ENCODE peak calls at places on chromosome 1, in seven cellular contexts. One of them, this sample, is unnamed.

GRCh38 chr1:115317101-115318012 is 20.7 kb downstream of the NGF start:
- DNase-seq in glutamatergic neuron: peak
- DNase-seq in MCF 10A: no peak
- DNase-seq in germinal center: no peak
- DNase-seq in kidney epithelial cell: no peak
- DNase-seq in bronchial epithelial cell: peak
- DNase-seq in Ammon's horn: peak
- DNase-seq in this sample: no peak

GRCh38 chr1:159214149-159214760 is 9.6 kb downstream of the ACKR1 start:
- DNase-seq in glutamatergic neuron: peak
- DNase-seq in germinal center: peak
- DNase-seq in Ammon's horn: peak
- DNase-seq in kidney epithelial cell: no peak
- DNase-seq in MCF 10A: peak
- DNase-seq in bronchial epithelial cell: peak
- DNase-seq in this sample: peak

GRCh38 chr1:150364231-150365003 is 470 bp downstream of the RPRD2 start:
- DNase-seq in bronchial epithelial cell: peak
- DNase-seq in germinal center: peak
- DNase-seq in kidney epithelial cell: no peak
- DNase-seq in glutamatergic neuron: peak
- DNase-seq in MCF 10A: peak
- DNase-seq in Ammon's horn: peak
- DNase-seq in this sample: peak

GRCh38 chr1:43239484-43239883 is 30.3 kb upstream of the TMEM125 start:
- DNase-seq in germinal center: peak
- DNase-seq in Ammon's horn: no peak
- DNase-seq in kidney epithelial cell: no peak
- DNase-seq in bronchial epithelial cell: no peak
- DNase-seq in MCF 10A: no peak
- DNase-seq in glutamatergic neuron: no peak
- DNase-seq in this sample: no peak

GRCh38 chr1:223761416-223761815 is 49.1 kb downstream of the CAPN2 start:
- DNase-seq in germinal center: no peak
- DNase-seq in glutamatergic neuron: no peak
- DNase-seq in Ammon's horn: no peak
- DNase-seq in MCF 10A: no peak
- DNase-seq in bronchial epithelial cell: no peak
- DNase-seq in kidney epithelial cell: no peak
- DNase-seq in this sample: peak

GRCh38 chr1:222095606-222096475 is 354.0 kb upstream of the DUSP10 start:
- DNase-seq in Ammon's horn: no peak
- DNase-seq in glutamatergic neuron: peak
- DNase-seq in bronchial epithelial cell: peak
- DNase-seq in MCF 10A: peak
- DNase-seq in kidney epithelial cell: no peak
- DNase-seq in germinal center: peak
- DNase-seq in this sample: no peak

GRCh38 chr1:178341218-178341956 is 155.4 kb downstream of the CLEC20A start:
- DNase-seq in Ammon's horn: peak
- DNase-seq in glutamatergic neuron: peak
- DNase-seq in kidney epithelial cell: peak
- DNase-seq in germinal center: no peak
- DNase-seq in bronchial epithelial cell: peak
- DNase-seq in MCF 10A: peak
- DNase-seq in this sample: no peak

GRCh38 chr1:89598450-89599331 is 34.2 kb upstream of the LRRC8C start:
- DNase-seq in MCF 10A: peak
- DNase-seq in kidney epithelial cell: no peak
- DNase-seq in glutamatergic neuron: no peak
- DNase-seq in Ammon's horn: peak
- DNase-seq in bronchial epithelial cell: peak
- DNase-seq in germinal center: peak
- DNase-seq in this sample: no peak

GRCh38 chr1:1678581-1679380 is 13.8 kb downstream of the SLC35E2B start:
- DNase-seq in kidney epithelial cell: no peak
- DNase-seq in glutamatergic neuron: peak
- DNase-seq in germinal center: peak
- DNase-seq in MCF 10A: no peak
- DNase-seq in Ammon's horn: no peak
- DNase-seq in bronchial epithelial cell: no peak
- DNase-seq in this sample: peak

GRCh38 chr1:226596531-226597165 is 48.1 kb downstream of the STUM start:
- DNase-seq in MCF 10A: no peak
- DNase-seq in kidney epithelial cell: no peak
- DNase-seq in Ammon's horn: no peak
- DNase-seq in glutamatergic neuron: no peak
- DNase-seq in germinal center: no peak
- DNase-seq in bronchial epithelial cell: no peak
- DNase-seq in this sample: peak

GRCh38 chr1:182863940-182864339 is 24.8 kb downstream of the DHX9 start:
- DNase-seq in MCF 10A: no peak
- DNase-seq in Ammon's horn: no peak
- DNase-seq in germinal center: no peak
- DNase-seq in bronchial epithelial cell: no peak
- DNase-seq in kidney epithelial cell: no peak
- DNase-seq in glutamatergic neuron: no peak
- DNase-seq in this sample: no peak

GRCh38 chr1:114164840-114165543 is 11.3 kb upstream of the SYT6 start:
- DNase-seq in germinal center: no peak
- DNase-seq in glutamatergic neuron: no peak
- DNase-seq in bronchial epithelial cell: no peak
- DNase-seq in kidney epithelial cell: no peak
- DNase-seq in Ammon's horn: no peak
- DNase-seq in MCF 10A: no peak
- DNase-seq in this sample: no peak

GRCh38 chr1:12047120-12047876 is 15.8 kb upstream of the TNFRSF8 start:
- DNase-seq in bronchial epithelial cell: no peak
- DNase-seq in glutamatergic neuron: no peak
- DNase-seq in germinal center: no peak
- DNase-seq in kidney epithelial cell: no peak
- DNase-seq in Ammon's horn: no peak
- DNase-seq in MCF 10A: no peak
- DNase-seq in this sample: no peak

GRCh38 chr1:183776731-183777130 is 28.2 kb upstream of the RGL1 start:
- DNase-seq in kidney epithelial cell: no peak
- DNase-seq in germinal center: no peak
- DNase-seq in glutamatergic neuron: no peak
- DNase-seq in Ammon's horn: no peak
- DNase-seq in bronchial epithelial cell: no peak
- DNase-seq in MCF 10A: no peak
- DNase-seq in this sample: no peak